ENCODE peak calls at places on chromosomes 7 and 10, in four cellular contexts. J is GM23248, X is H7, S is foreskin fibroblast. L is an unnamed sample.

GRCh38 chr7:129610709-129611245 is 743 bp upstream of the NRF1 start:
- DNase-seq in J (peak), X (no peak), S (no peak), L (no peak)

GRCh38 chr7:135879238-135879637 is 97.9 kb downstream of the MTPN start:
- DNase-seq in J (peak), X (no peak), S (no peak), L (no peak)

GRCh38 chr7:105580022-105580740 is 1.1 kb downstream of the EFCAB10 start:
- DNase-seq in J (no peak), X (no peak), S (no peak), L (no peak)

GRCh38 chr10:65319493-65319892 is 1606.3 kb upstream of the LRRTM3 start:
- DNase-seq in J (no peak), X (no peak), S (no peak), L (no peak)

GRCh38 chr7:2952316-2952715 is 91.4 kb downstream of the CARD11 start:
- DNase-seq in J (no peak), X (no peak), S (no peak), L (no peak)

GRCh38 chr10:49652416-49653385 is 26.8 kb upstream of the C10orf53 start:
- DNase-seq in J (no peak), X (peak), S (no peak), L (no peak)

GRCh38 chr10:119302591-119303253 is 95.4 kb downstream of the GRK5 start:
- DNase-seq in J (no peak), X (no peak), S (no peak), L (no peak)

GRCh38 chr10:68992721-68993440 is 4.3 kb downstream of the KIFBP start:
- DNase-seq in J (peak), X (no peak), S (peak), L (peak)

GRCh38 chr7:2956526-2957368 is 86.9 kb downstream of the CARD11 start:
- DNase-seq in J (peak), X (no peak), S (peak), L (peak)

GRCh38 chr7:2819954-2820397 is 24.1 kb downstream of the GNA12 start:
- DNase-seq in J (no peak), X (no peak), S (no peak), L (no peak)

GRCh38 chr7:101200504-101200861 is 353 bp downstream of the MOGAT3 start:
- DNase-seq in J (no peak), X (peak), S (no peak), L (no peak)

GRCh38 chr10:73413108-73413527 is 740 bp downstream of the ANXA7 start:
- DNase-seq in J (peak), X (peak), S (no peak), L (no peak)

GRCh38 chr10:18233775-18234174 is 93.6 kb downstream of the CACNB2 start:
- DNase-seq in J (no peak), X (peak), S (no peak), L (no peak)

GRCh38 chr10:61635946-61636345 is 26.8 kb upstream of the CABCOCO1 start:
- DNase-seq in J (peak), X (no peak), S (peak), L (peak)

GRCh38 chr7:149732611-149733010 is 40.8 kb downstream of the ZNF467 start:
- DNase-seq in J (no peak), X (no peak), S (no peak), L (no peak)

GRCh38 chr10:22986771-22987542 is 59.1 kb downstream of the ARMC3 start:
- DNase-seq in J (peak), X (no peak), S (no peak), L (no peak)

GRCh38 chr7:155597753-155598140 is 46.7 kb upstream of the RBM33 start:
- DNase-seq in J (no peak), X (no peak), S (no peak), L (no peak)

GRCh38 chr7:47253650-47254080 is 328.2 kb downstream of the TNS3 start:
- DNase-seq in J (peak), X (no peak), S (peak), L (peak)

GRCh38 chr7:135690566-135690965 is 28.3 kb downstream of the STMP1 start:
- DNase-seq in J (peak), X (no peak), S (peak), L (peak)

DNA sequence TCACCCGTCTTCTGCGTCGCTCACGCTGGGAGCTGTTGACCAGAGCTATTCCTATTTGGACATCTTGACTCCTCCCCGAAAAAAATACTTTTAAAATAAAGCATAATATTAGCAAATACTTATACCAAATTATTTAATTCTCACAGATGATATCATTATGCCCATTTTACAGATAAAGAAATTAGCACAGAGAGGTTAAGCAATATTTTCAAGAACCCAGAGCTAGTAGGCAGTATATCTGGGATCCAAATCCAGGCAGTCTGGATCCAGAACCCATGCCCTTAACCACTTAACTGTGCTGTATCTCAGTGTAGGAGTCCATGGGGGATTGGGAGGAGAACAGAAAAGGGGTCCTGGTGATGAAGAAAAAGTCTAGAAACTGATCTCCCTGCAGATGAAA is 6.1 kb downstream of the IQUB start:
- DNase-seq in J (no peak), X (peak), S (no peak), L (no peak)
- H3K4me3 ChIP-seq in J (no peak), X (peak), S (no peak), L (no peak)

GRCh38 chr10:24723386-24723787 is 300 bp downstream of the ARHGAP21 start:
- DNase-seq in J (peak), X (peak), S (no peak), L (no peak)
- H3K4me3 ChIP-seq in J (peak), X (peak), S (peak), L (peak)

DNA sequence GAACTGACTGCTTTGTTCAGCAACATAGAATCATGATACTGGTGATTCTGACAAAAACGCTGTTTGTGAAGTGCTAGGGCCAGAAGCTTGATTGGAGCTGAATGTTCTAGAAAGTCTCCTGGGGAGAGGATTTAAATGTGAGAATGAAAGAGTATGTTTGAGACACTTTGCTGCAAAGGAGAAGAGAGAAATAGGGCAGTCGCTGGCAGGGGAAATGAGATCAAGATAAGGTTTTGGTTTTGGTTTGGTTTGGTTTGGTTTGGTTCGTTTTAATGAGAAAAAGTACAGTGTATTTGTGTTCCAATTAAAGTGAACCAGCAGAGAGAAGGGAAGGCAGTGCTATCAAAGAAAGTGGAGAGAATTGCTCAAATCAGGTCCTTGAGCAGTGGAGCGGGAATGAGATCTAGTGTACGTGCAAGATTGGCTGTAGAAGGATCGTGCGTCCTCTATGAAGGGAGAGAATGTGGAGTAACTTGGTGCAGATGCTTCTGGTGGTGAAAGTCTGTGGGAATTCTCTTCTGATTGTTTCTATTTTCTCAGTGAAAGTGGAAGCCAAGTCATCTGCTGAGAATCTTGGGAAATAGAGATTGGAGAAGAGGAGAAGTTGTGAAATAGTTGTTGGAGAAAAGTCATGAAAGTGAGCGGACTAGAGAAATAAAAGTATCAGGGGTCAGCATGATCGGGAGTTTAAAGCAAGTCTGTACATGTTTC is 270.5 kb downstream of the CCDC3 start:
- DNase-seq in J (peak), X (no peak), S (peak), L (no peak)
- H3K4me3 ChIP-seq in J (peak), X (no peak), S (no peak), L (no peak)

DNA sequence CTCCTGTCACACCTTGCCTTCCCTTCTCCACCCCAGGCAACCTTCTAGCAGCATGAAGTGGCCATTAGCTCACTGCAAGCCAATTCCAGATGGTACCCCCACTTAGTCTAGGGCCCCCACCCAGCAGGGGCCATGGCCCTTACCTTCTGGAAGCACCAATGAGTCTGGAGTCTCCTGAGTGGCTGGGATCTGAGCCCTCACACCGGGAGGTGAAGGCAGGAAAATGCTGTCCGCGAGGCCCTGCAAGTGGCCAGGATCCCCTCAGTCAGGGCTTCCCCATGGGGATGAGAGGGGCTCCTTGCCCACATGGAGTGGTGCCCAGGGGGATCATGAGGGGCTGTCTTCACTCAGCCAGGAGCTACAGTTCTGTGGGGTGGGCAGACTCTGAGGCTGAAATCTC is 4.6 kb downstream of the AQP1 start:
- DNase-seq in J (no peak), X (no peak), S (no peak), L (no peak)
- H3K4me3 ChIP-seq in J (no peak), X (no peak), S (no peak), L (no peak)

GRCh38 chr7:100170111-100170897 is 1.9 kb upstream of the GAL3ST4 start:
- DNase-seq in J (no peak), X (peak), S (no peak), L (no peak)

GRCh38 chr7:100166317-100166940 is 2.0 kb downstream of the GAL3ST4 start:
- DNase-seq in J (no peak), X (peak), S (no peak), L (no peak)

GRCh38 chr7:100169147-100169850 is 882 bp upstream of the GAL3ST4 start:
- DNase-seq in J (no peak), X (peak), S (no peak), L (no peak)

GRCh38 chr7:100167912-100168323 is 499 bp downstream of the GAL3ST4 start:
- DNase-seq in J (peak), X (no peak), S (no peak), L (no peak)

GRCh38 chr7:100166966-100167911 is 1.2 kb downstream of the GAL3ST4 start:
- DNase-seq in J (no peak), X (peak), S (no peak), L (no peak)
- H3K4me3 ChIP-seq in J (no peak), X (peak), S (peak), L (peak)

DNA sequence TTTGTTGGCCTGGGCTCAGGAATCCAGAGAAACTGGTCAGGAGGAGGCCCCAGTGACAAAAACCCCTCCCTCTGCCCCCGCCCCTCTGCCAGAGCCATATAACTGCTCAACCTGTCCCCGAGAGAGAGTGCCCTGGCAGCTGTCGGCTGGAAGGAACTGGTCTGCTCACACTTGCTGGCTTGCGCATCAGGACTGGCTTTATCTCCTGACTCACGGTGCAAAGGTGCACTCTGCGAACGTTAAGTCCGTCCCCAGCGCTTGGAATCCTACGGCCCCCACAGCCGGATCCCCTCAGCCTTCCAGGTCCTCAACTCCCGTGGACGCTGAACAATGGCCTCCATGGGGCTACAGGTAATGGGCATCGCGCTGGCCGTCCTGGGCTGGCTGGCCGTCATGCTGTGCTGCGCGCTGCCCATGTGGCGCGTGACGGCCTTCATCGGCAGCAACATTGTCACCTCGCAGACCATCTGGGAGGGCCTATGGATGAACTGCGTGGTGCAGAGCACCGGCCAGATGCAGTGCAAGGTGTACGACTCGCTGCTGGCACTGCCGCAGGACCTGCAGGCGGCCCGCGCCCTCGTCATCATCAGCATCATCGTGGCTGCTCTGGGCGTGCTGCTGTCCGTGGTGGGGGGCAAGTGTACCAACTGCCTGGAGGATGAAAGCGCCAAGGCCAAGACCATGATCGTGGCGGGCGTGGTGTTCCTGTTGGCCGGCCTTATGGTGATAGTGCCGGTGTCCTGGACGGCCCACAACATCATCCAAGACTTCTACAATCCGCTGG is at the start of gene CLDN4:
- DNase-seq in J (no peak), X (peak), S (no peak), L (no peak)
- H3K4me3 ChIP-seq in J (no peak), X (peak), S (no peak), L (no peak)

GRCh38 chr10:92238586-92239098 is 52.2 kb downstream of the CPEB3 start:
- DNase-seq in J (peak), X (peak), S (peak), L (no peak)
- H3K4me3 ChIP-seq in J (peak), X (peak), S (peak), L (no peak)

DNA sequence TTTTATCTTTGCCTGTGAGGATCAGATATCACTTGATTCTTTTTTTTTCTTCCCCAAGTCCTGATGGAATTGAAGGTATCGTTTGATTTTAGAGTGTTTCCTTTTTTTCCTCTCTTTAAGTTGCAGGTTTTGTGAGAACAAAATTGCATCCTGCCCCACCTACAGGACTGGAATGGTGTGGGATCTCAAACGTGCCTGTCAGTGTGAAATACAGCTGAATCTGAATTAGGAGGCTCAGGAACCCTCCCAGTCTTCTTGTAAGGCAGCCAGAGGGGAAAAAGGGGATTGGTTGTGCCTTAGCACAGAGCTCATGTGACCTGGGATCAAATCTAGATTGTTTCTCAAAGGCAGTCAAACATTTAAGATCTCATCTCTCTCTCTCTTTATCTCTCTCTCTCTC is 32.7 kb upstream of the KLHL7 start:
- DNase-seq in J (no peak), X (peak), S (no peak), L (no peak)
- H3K4me3 ChIP-seq in J (no peak), X (no peak), S (no peak), L (no peak)